ENCODE peak calls at places on chromosome 19, in eight cellular contexts. A, K, T, E, H, Z, S and N are unnamed samples.

GRCh38 chr19:2575734-2576481 is 100.0 kb downstream of the GADD45B start:
- DNase-seq in A (peak), K (peak), T (peak), E (peak), H (no peak), Z (no peak), S (no peak), N (peak)

GRCh38 chr19:35715355-35715809 is 2.4 kb upstream of the KMT2B start:
- DNase-seq in A (peak), K (no peak), T (peak), E (no peak), H (no peak), Z (no peak), S (no peak), N (no peak)

GRCh38 chr19:16497042-16497441 is 848 bp downstream of the C19orf44 start:
- DNase-seq in A (peak), K (no peak), T (no peak), E (no peak), H (no peak), Z (no peak), S (no peak), N (no peak)

GRCh38 chr19:16330368-16330801 is 5.8 kb downstream of the KLF2 start:
- DNase-seq in A (peak), K (peak), T (peak), E (peak), H (peak), Z (no peak), S (no peak), N (no peak)

GRCh38 chr19:2528543-2529173 is 52.7 kb downstream of the GADD45B start:
- DNase-seq in A (no peak), K (no peak), T (no peak), E (no peak), H (peak), Z (no peak), S (no peak), N (no peak)

GRCh38 chr19:46378268-46378667 is 31.4 kb downstream of the PPP5C start:
- DNase-seq in A (no peak), K (peak), T (no peak), E (no peak), H (no peak), Z (no peak), S (no peak), N (peak)

GRCh38 chr19:15378529-15379082 is 981 bp downstream of the AKAP8 start:
- DNase-seq in A (no peak), K (no peak), T (peak), E (peak), H (peak), Z (no peak), S (no peak), N (no peak)

GRCh38 chr19:41431426-41432386 is 4.5 kb upstream of the B3GNT8 start:
- DNase-seq in A (no peak), K (no peak), T (no peak), E (peak), H (peak), Z (peak), S (no peak), N (peak)

GRCh38 chr19:2212861-2213711 is 23.0 kb downstream of the PLEKHJ1 start:
- DNase-seq in A (no peak), K (no peak), T (no peak), E (no peak), H (no peak), Z (no peak), S (no peak), N (no peak)

GRCh38 chr19:1779604-1779973 is 26.3 kb downstream of the ONECUT3 start:
- DNase-seq in A (no peak), K (no peak), T (no peak), E (no peak), H (no peak), Z (no peak), S (no peak), N (no peak)